ENCODE peak calls at places on chromosome 4, in six cellular contexts. One of them, this sample, is unnamed.

GRCh38 chr4:4792516-4792915 is 66.9 kb upstream of the MSX1 start:
- DNase-seq in non-pigmented ciliary epithelial cell: no peak
- DNase-seq in activated CD4-positive, alpha-beta T cell treated with anti-CD3 and anti-CD28 coated beads, Interleukin-2, amount 10 ng/mL, durations not matched to agents 7 days and 5 days: no peak
- DNase-seq in SW 1271: no peak
- DNase-seq in KBM-7: no peak
- DNase-seq in AG10803: peak
- DNase-seq in this sample: peak

GRCh38 chr4:108433832-108434231 is 186.5 kb upstream of the RPL34 start:
- DNase-seq in non-pigmented ciliary epithelial cell: peak
- DNase-seq in activated CD4-positive, alpha-beta T cell treated with anti-CD3 and anti-CD28 coated beads, Interleukin-2, amount 10 ng/mL, durations not matched to agents 7 days and 5 days: peak
- DNase-seq in SW 1271: no peak
- DNase-seq in KBM-7: no peak
- DNase-seq in AG10803: peak
- DNase-seq in this sample: peak

GRCh38 chr4:1208266-1208961 is 36.0 kb upstream of the SPON2 start:
- DNase-seq in non-pigmented ciliary epithelial cell: no peak
- DNase-seq in activated CD4-positive, alpha-beta T cell treated with anti-CD3 and anti-CD28 coated beads, Interleukin-2, amount 10 ng/mL, durations not matched to agents 7 days and 5 days: no peak
- DNase-seq in SW 1271: no peak
- DNase-seq in KBM-7: no peak
- DNase-seq in AG10803: no peak
- DNase-seq in this sample: peak

GRCh38 chr4:9898596-9899345 is 117.3 kb downstream of the DRD5 start:
- DNase-seq in non-pigmented ciliary epithelial cell: no peak
- DNase-seq in activated CD4-positive, alpha-beta T cell treated with anti-CD3 and anti-CD28 coated beads, Interleukin-2, amount 10 ng/mL, durations not matched to agents 7 days and 5 days: no peak
- DNase-seq in SW 1271: peak
- DNase-seq in KBM-7: peak
- DNase-seq in AG10803: peak
- DNase-seq in this sample: peak

GRCh38 chr4:111847256-111848108 is 297.8 kb upstream of the FAM241A start:
- DNase-seq in non-pigmented ciliary epithelial cell: no peak
- DNase-seq in activated CD4-positive, alpha-beta T cell treated with anti-CD3 and anti-CD28 coated beads, Interleukin-2, amount 10 ng/mL, durations not matched to agents 7 days and 5 days: no peak
- DNase-seq in SW 1271: no peak
- DNase-seq in KBM-7: peak
- DNase-seq in AG10803: peak
- DNase-seq in this sample: peak

GRCh38 chr4:80611366-80611765 is 275.8 kb downstream of the CFAP299 start:
- DNase-seq in non-pigmented ciliary epithelial cell: no peak
- DNase-seq in activated CD4-positive, alpha-beta T cell treated with anti-CD3 and anti-CD28 coated beads, Interleukin-2, amount 10 ng/mL, durations not matched to agents 7 days and 5 days: no peak
- DNase-seq in SW 1271: no peak
- DNase-seq in KBM-7: no peak
- DNase-seq in AG10803: no peak
- DNase-seq in this sample: no peak

GRCh38 chr4:133320576-133321170 is 171.6 kb downstream of the PCDH10 start:
- DNase-seq in non-pigmented ciliary epithelial cell: peak
- DNase-seq in activated CD4-positive, alpha-beta T cell treated with anti-CD3 and anti-CD28 coated beads, Interleukin-2, amount 10 ng/mL, durations not matched to agents 7 days and 5 days: no peak
- DNase-seq in SW 1271: peak
- DNase-seq in KBM-7: peak
- DNase-seq in AG10803: no peak
- DNase-seq in this sample: peak

GRCh38 chr4:127783026-127783769 is 1.1 kb downstream of the HSPA4L start:
- DNase-seq in non-pigmented ciliary epithelial cell: peak
- DNase-seq in activated CD4-positive, alpha-beta T cell treated with anti-CD3 and anti-CD28 coated beads, Interleukin-2, amount 10 ng/mL, durations not matched to agents 7 days and 5 days: no peak
- DNase-seq in SW 1271: no peak
- DNase-seq in KBM-7: peak
- DNase-seq in AG10803: peak
- DNase-seq in this sample: peak

GRCh38 chr4:137635596-137635995 is 103.3 kb upstream of the PCDH18 start:
- DNase-seq in non-pigmented ciliary epithelial cell: no peak
- DNase-seq in activated CD4-positive, alpha-beta T cell treated with anti-CD3 and anti-CD28 coated beads, Interleukin-2, amount 10 ng/mL, durations not matched to agents 7 days and 5 days: no peak
- DNase-seq in SW 1271: no peak
- DNase-seq in KBM-7: no peak
- DNase-seq in AG10803: no peak
- DNase-seq in this sample: no peak

GRCh38 chr4:71830-72229 is 18.7 kb downstream of the ZNF595 start:
- DNase-seq in non-pigmented ciliary epithelial cell: no peak
- DNase-seq in activated CD4-positive, alpha-beta T cell treated with anti-CD3 and anti-CD28 coated beads, Interleukin-2, amount 10 ng/mL, durations not matched to agents 7 days and 5 days: no peak
- DNase-seq in SW 1271: no peak
- DNase-seq in KBM-7: no peak
- DNase-seq in AG10803: no peak
- DNase-seq in this sample: no peak

GRCh38 chr4:64960516-64960915 is 551.3 kb upstream of the TECRL start:
- DNase-seq in non-pigmented ciliary epithelial cell: no peak
- DNase-seq in activated CD4-positive, alpha-beta T cell treated with anti-CD3 and anti-CD28 coated beads, Interleukin-2, amount 10 ng/mL, durations not matched to agents 7 days and 5 days: no peak
- DNase-seq in SW 1271: no peak
- DNase-seq in KBM-7: no peak
- DNase-seq in AG10803: no peak
- DNase-seq in this sample: no peak

GRCh38 chr4:140076307-140076706 is 77.7 kb downstream of the MAML3 start:
- DNase-seq in non-pigmented ciliary epithelial cell: no peak
- DNase-seq in activated CD4-positive, alpha-beta T cell treated with anti-CD3 and anti-CD28 coated beads, Interleukin-2, amount 10 ng/mL, durations not matched to agents 7 days and 5 days: no peak
- DNase-seq in SW 1271: no peak
- DNase-seq in KBM-7: no peak
- DNase-seq in AG10803: no peak
- DNase-seq in this sample: no peak

GRCh38 chr4:71004281-71004851 is 10.9 kb downstream of the DCK start:
- DNase-seq in non-pigmented ciliary epithelial cell: no peak
- DNase-seq in activated CD4-positive, alpha-beta T cell treated with anti-CD3 and anti-CD28 coated beads, Interleukin-2, amount 10 ng/mL, durations not matched to agents 7 days and 5 days: peak
- DNase-seq in SW 1271: no peak
- DNase-seq in KBM-7: no peak
- DNase-seq in AG10803: no peak
- DNase-seq in this sample: no peak

GRCh38 chr4:112266823-112267222 is 18.9 kb downstream of the TIFA start:
- DNase-seq in non-pigmented ciliary epithelial cell: no peak
- DNase-seq in activated CD4-positive, alpha-beta T cell treated with anti-CD3 and anti-CD28 coated beads, Interleukin-2, amount 10 ng/mL, durations not matched to agents 7 days and 5 days: no peak
- DNase-seq in SW 1271: peak
- DNase-seq in KBM-7: peak
- DNase-seq in AG10803: peak
- DNase-seq in this sample: peak

GRCh38 chr4:120865985-120866384 is 56.5 kb downstream of the PRDM5 start:
- DNase-seq in non-pigmented ciliary epithelial cell: peak
- DNase-seq in activated CD4-positive, alpha-beta T cell treated with anti-CD3 and anti-CD28 coated beads, Interleukin-2, amount 10 ng/mL, durations not matched to agents 7 days and 5 days: no peak
- DNase-seq in SW 1271: no peak
- DNase-seq in KBM-7: no peak
- DNase-seq in AG10803: peak
- DNase-seq in this sample: no peak

GRCh38 chr4:157012781-157013180 is 41.2 kb upstream of the PDGFC start:
- DNase-seq in non-pigmented ciliary epithelial cell: no peak
- DNase-seq in activated CD4-positive, alpha-beta T cell treated with anti-CD3 and anti-CD28 coated beads, Interleukin-2, amount 10 ng/mL, durations not matched to agents 7 days and 5 days: no peak
- DNase-seq in SW 1271: peak
- DNase-seq in KBM-7: no peak
- DNase-seq in AG10803: peak
- DNase-seq in this sample: peak

This sample was measured in EH.